ENCODE peak calls at places on chromosomes 13 and 19, in eight cellular contexts. G is K562, Q is upper lobe of left lung, N is A549, X is tibial nerve, I is suprapubic skin, T is SK-N-SH, U is ovary. S is an unnamed sample. For H3K9me3, the result is how much of the 10 kb centered on the place peaks cover.

GRCh38 chr19:46542428-46543230 is 47.0 kb upstream of the PNMA8B start:
- DNase-seq in Q (no peak), N (peak), I (peak), G (peak), T (peak), U (peak), X (peak), S (peak)

GRCh38 chr19:5947435-5947834 is 30.5 kb downstream of the RANBP3 start:
- DNase-seq in U (no peak), X (peak), T (no peak), Q (peak), I (no peak), N (no peak), G (no peak), S (peak)

GRCh38 chr13:30725331-30726085 is 9.8 kb upstream of the ALOX5AP start:
- DNase-seq in G (no peak), X (no peak), T (no peak), N (no peak), I (no peak), U (no peak), Q (no peak), S (no peak)

GRCh38 chr19:17944301-17944700 is 11.5 kb downstream of the CCDC124 start:
- DNase-seq in X (no peak), Q (no peak), T (no peak), G (no peak), N (no peak), I (no peak), U (no peak), S (no peak)

GRCh38 chr19:40530091-40530901 is 46.4 kb upstream of the SHKBP1 start:
- DNase-seq in G (peak), X (no peak), I (no peak), U (peak), T (peak), Q (peak), N (peak), S (no peak)

GRCh38 chr13:38013676-38014075 is 144.1 kb upstream of the TRPC4 start:
- DNase-seq in T (no peak), X (no peak), G (no peak), N (no peak), U (no peak), I (no peak), Q (no peak), S (no peak)

GRCh38 chr13:33634526-33635111 is 183.3 kb upstream of the RFC3 start:
- DNase-seq in G (no peak), N (no peak), Q (peak), X (no peak), I (no peak), T (no peak), U (no peak), S (no peak)

GRCh38 chr19:5360003-5360820 is 19.6 kb upstream of the PTPRS start:
- DNase-seq in I (no peak), U (no peak), N (no peak), G (no peak), T (peak), X (no peak), Q (no peak), S (no peak)

GRCh38 chr13:23609414-23610186 is 39.4 kb downstream of the TNFRSF19 start:
- DNase-seq in N (no peak), X (peak), I (no peak), Q (no peak), T (no peak), G (no peak), U (peak), S (no peak)

GRCh38 chr19:17394891-17395415 is 957 bp upstream of the CCDC194 start:
- DNase-seq in G (peak), N (peak), U (peak), X (peak), I (no peak), Q (peak), T (peak), S (peak)

GRCh38 chr19:12867120-12868099 is 13.8 kb downstream of the DNASE2 start:
- DNase-seq in G (peak), N (no peak), U (peak), I (no peak), X (no peak), Q (peak), T (peak), S (peak)

GRCh38 chr13:91313103-91313502 is 34.4 kb upstream of the MIR17HG start:
- DNase-seq in N (peak), G (peak), T (peak), Q (no peak), X (no peak), U (no peak), I (no peak), S (no peak)

GRCh38 chr19:19475845-19476828 is 39.2 kb downstream of the TSSK6 start:
- DNase-seq in G (peak), Q (no peak), U (no peak), N (peak), I (no peak), X (no peak), T (no peak), S (no peak)

GRCh38 chr13:46341112-46341711 is 45.8 kb downstream of the RUBCNL start:
- DNase-seq in U (no peak), X (no peak), N (no peak), Q (no peak), I (no peak), G (no peak), T (no peak), S (no peak)

GRCh38 chr13:33494596-33495214 is 209.2 kb upstream of the STARD13 start:
- DNase-seq in X (no peak), G (peak), Q (no peak), I (no peak), T (no peak), N (no peak), U (no peak), S (no peak)

GRCh38 chr19:49518033-49518432 is 5.6 kb downstream of the FCGRT start:
- DNase-seq in Q (no peak), T (no peak), I (no peak), U (no peak), X (no peak), G (no peak), N (no peak), S (no peak)

GRCh38 chr13:94550030-94550738 is 45.8 kb downstream of the TGDS start:
- DNase-seq in N (peak), T (no peak), Q (no peak), G (no peak), X (no peak), I (no peak), U (no peak), S (no peak)

GRCh38 chr13:84479656-84480055 is 597.4 kb upstream of the SLITRK1 start:
- DNase-seq in X (no peak), Q (no peak), I (no peak), N (no peak), G (no peak), T (no peak), U (no peak), S (no peak)

GRCh38 chr13:30739646-30740642 is 4.6 kb downstream of the ALOX5AP start:
- DNase-seq in Q (no peak), T (no peak), X (no peak), N (peak), U (no peak), G (no peak), I (peak), S (no peak)

GRCh38 chr19:31586282-31586681 is 237.0 kb upstream of the TSHZ3 start:
- DNase-seq in X (no peak), G (no peak), T (no peak), Q (no peak), U (no peak), I (no peak), N (no peak), S (no peak)

GRCh38 chr19:13781547-13781946 is 7.3 kb downstream of the C19orf53 start:
- DNase-seq in Q (no peak), G (peak), X (peak), I (peak), N (no peak), U (peak), T (peak), S (peak)

GRCh38 chr19:2558543-2558942 is 82.6 kb downstream of the GADD45B start:
- DNase-seq in N (no peak), U (no peak), G (no peak), T (no peak), X (no peak), I (no peak), Q (no peak), S (no peak)

GRCh38 chr13:23695711-23696512 is 125.7 kb downstream of the TNFRSF19 start:
- DNase-seq in T (no peak), X (no peak), U (no peak), N (no peak), Q (peak), G (no peak), I (no peak), S (no peak)

GRCh38 chr19:11651062-11651461 is 53.8 kb downstream of the ZNF627 start:
- DNase-seq in T (no peak), X (no peak), N (no peak), Q (no peak), G (no peak), I (no peak), U (no peak), S (no peak)

GRCh38 chr19:5059767-5060166 is 90.9 kb downstream of the KDM4B start:
- DNase-seq in Q (peak), U (no peak), I (no peak), T (no peak), G (no peak), X (no peak), N (no peak), S (no peak)

GRCh38 chr19:54803410-54803809 is at the start of gene KIR2DL4:
- DNase-seq in N (no peak), Q (peak), I (no peak), G (no peak), T (no peak), U (no peak), X (no peak), S (peak)

GRCh38 chr19:38656171-38656981 is 8.9 kb downstream of the ACTN4 start:
- DNase-seq in G (no peak), Q (no peak), T (no peak), X (no peak), N (no peak), I (no peak), U (no peak), S (no peak)

GRCh38 chr19:21922276-21922675 is 86.3 kb upstream of the ZNF43 start:
- DNase-seq in X (no peak), Q (no peak), N (no peak), U (no peak), G (no peak), I (no peak), T (no peak), S (no peak)

DNA sequence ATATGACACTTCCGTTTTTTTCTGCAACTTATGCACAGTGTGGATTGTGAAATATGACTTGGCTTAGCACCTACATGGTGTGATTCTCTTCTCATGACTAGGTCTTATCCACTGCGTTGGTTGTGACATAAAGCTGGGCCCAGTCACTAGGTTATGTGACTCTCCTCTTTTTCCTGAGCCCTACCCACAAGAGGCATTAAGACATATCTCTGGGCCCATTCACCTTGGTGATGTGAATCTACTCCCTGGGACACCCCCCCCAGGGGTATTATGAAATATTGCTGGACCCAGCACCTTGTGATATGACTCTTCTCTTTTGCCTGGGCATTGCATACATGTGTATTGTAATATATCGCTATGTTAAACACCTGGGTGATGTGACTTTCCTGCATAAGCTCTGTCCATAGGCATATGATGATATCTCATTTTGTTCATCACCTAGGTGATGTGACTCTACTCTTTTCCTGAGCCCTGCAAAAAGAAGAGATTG is 85.8 kb upstream of the ZNF43 start:
- DNase-seq in I (no peak), X (no peak), T (no peak), G (no peak), U (no peak), N (no peak), Q (no peak), S (no peak)
- H3K9me3 ChIP-seq in I (under half), X (under half), T (under half), G (under half), U (under half), N (under half), Q (under half), S (under half)

GRCh38 chr19:44072543-44073401 is 813 bp downstream of the ZNF284 start:
- DNase-seq in X (no peak), U (no peak), G (no peak), Q (no peak), I (no peak), N (peak), T (peak), S (no peak)
- TF ChIP-seq EP300 in X (no peak), U (no peak), G (no peak), Q (no peak), I (no peak), N (no peak), T (no peak), S (no peak)

GRCh38 chr19:51980116-51980736 is 6.4 kb downstream of the ZNF350 start:
- DNase-seq in X (no peak), U (no peak), N (no peak), T (no peak), I (no peak), G (no peak), Q (no peak), S (no peak)
- H3K9me3 ChIP-seq in X (half or more), U (half or more), N (half or more), T (under half), I (half or more), G (under half), Q (half or more), S (half or more)

GRCh38 chr13:43021926-43022670 is 1.3 kb upstream of the DNAJC15 start:
- DNase-seq in I (no peak), N (no peak), X (no peak), U (no peak), Q (no peak), T (no peak), G (no peak), S (no peak)
- TF ChIP-seq EP300 in I (no peak), N (no peak), X (no peak), U (no peak), Q (no peak), T (no peak), G (no peak), S (no peak)

GRCh38 chr19:30153326-30154210 is 211.5 kb downstream of the URI1 start:
- DNase-seq in U (no peak), I (no peak), N (no peak), G (no peak), T (peak), X (no peak), Q (no peak), S (no peak)

GRCh38 chr19:30154410-30154809 is 212.4 kb downstream of the URI1 start:
- DNase-seq in T (no peak), Q (no peak), G (no peak), N (no peak), U (no peak), I (no peak), X (no peak), S (no peak)

GRCh38 chr19:30158067-30158892 is 213.9 kb upstream of the ZNF536 start:
- DNase-seq in N (no peak), T (no peak), X (no peak), U (no peak), Q (no peak), I (peak), G (no peak), S (no peak)

GRCh38 chr19:30156646-30157045 is 214.6 kb downstream of the URI1 start:
- DNase-seq in X (no peak), I (no peak), U (no peak), N (no peak), G (no peak), Q (no peak), T (no peak), S (no peak)

DNA sequence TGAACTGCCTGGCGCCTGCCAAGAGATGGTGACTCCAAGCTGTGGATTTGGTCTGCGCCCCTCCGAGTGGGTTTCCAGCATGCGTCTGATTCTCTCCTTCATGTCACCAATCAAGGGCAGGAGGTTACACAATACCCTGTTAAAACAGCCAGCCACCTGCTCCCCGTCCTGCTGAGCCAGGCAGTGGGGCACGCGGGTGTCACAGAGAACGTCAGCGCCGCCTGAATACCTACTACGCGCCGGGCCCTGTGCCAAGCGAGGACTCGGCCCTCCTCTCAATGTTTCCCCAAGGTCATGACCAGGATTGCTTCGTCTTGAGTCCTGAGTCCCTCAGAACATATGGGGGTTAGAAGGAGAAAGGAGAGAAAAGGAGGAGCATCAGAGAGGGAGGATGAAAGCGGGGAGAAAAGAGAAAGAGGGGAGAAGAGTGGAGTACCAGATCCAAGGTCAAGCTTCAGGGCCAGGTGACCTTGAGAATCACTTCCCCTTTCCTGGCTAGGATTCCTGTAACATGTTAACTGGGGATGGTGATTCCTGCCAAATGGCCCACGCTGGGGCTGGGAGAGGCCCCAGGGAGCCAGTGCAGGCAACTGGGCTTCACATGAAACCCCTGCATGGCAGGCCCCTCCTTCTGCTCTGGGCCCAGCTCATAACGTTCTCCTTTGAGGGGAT is 213.6 kb downstream of the URI1 start:
- DNase-seq in U (no peak), G (no peak), T (no peak), N (no peak), I (no peak), X (no peak), Q (peak), S (no peak)
- H3K9me3 ChIP-seq in U (under half), G (under half), T (under half), N (under half), I (under half), X (under half), Q (under half), S (under half)

GRCh38 chr13:110629735-110630134 is 14.4 kb downstream of the NAXD start:
- DNase-seq in G (no peak), Q (no peak), I (no peak), N (no peak), T (no peak), U (no peak), X (no peak), S (no peak)
- TF ChIP-seq EP300 in G (no peak), Q (no peak), I (no peak), N (no peak), T (no peak), U (no peak), X (no peak), S (no peak)

DNA sequence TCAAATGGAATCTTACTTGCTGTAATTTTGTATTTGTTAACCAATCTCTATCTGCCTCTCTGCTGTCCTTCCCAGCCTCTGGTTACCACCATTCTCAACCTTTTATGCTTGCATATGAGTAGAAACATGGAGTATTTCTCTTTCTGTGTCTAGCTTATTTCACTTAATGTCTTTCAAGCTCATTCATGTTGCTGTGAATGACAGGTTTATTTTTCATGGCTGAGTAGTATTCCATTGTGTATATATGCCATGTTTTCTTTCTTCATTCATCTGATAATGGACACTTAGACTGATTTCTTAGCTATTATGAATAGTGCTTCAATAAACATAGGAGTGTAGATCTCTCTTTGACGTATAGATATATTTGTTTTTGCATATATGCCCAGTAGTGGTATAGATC is 13.4 kb downstream of the ZNF460 start:
- DNase-seq in U (no peak), Q (no peak), T (no peak), N (no peak), I (no peak), G (no peak), X (no peak), S (no peak)
- H3K9me3 ChIP-seq in U (under half), Q (under half), T (under half), N (half or more), I (under half), G (under half), X (half or more), S (half or more)

S was measured in transverse colon.